ENCODE peak calls at places on chromosome 3, in four cellular contexts. E is esophagus muscularis mucosa, Q is astrocyte, G is psoas muscle. K is an unnamed sample.

GRCh38 chr3:81492048-81492447 is 269.4 kb downstream of the GBE1 start:
- DNase-seq in E (no peak), Q (no peak), G (no peak), K (no peak)

GRCh38 chr3:106083207-106083606 is 214.4 kb upstream of the CBLB start:
- DNase-seq in E (no peak), Q (no peak), G (no peak), K (no peak)

GRCh38 chr3:133927543-133928066 is 31.9 kb upstream of the RAB6B start:
- DNase-seq in E (peak; percentile 57), Q (no peak), G (peak; percentile 73), K (peak; percentile 84)

GRCh38 chr3:188687389-188687788 is 484.4 kb upstream of the TPRG1 start:
- DNase-seq in E (no peak), Q (peak; percentile 85), G (no peak), K (no peak)

GRCh38 chr3:114650808-114651207 is 357.0 kb downstream of the TIGIT start:
- DNase-seq in E (no peak), Q (peak; percentile 87), G (no peak), K (no peak)

GRCh38 chr3:122992628-122993570 is 34.7 kb downstream of the SEMA5B start:
- DNase-seq in E (no peak), Q (peak; percentile 5), G (peak; percentile 70), K (no peak)

GRCh38 chr3:167882057-167882667 is 146.6 kb downstream of the SERPINI1 start:
- DNase-seq in E (no peak), Q (peak; percentile 35), G (no peak), K (no peak)

GRCh38 chr3:156010829-156011228 is 109.5 kb upstream of the KCNAB1 start:
- DNase-seq in E (no peak), Q (no peak), G (no peak), K (no peak)

GRCh38 chr3:13343601-13344000 is 76.5 kb downstream of the NUP210 start:
- DNase-seq in E (no peak), Q (no peak), G (no peak), K (no peak)

GRCh38 chr3:89113887-89114840 is 6.7 kb downstream of the EPHA3 start:
- DNase-seq in E (no peak), Q (peak; percentile 65), G (peak; percentile 32), K (no peak)

GRCh38 chr3:16470590-16470989 is 42.9 kb downstream of the RFTN1 start:
- DNase-seq in E (no peak), Q (no peak), G (no peak), K (no peak)

GRCh38 chr3:120062474-120062873 is 31.8 kb downstream of the GSK3B start:
- DNase-seq in E (no peak), Q (no peak), G (no peak), K (no peak)

GRCh38 chr3:86655096-86655495 is 335.9 kb downstream of the VGLL3 start:
- DNase-seq in E (no peak), Q (no peak), G (no peak), K (no peak)

GRCh38 chr3:14550651-14551611 is 10.8 kb upstream of the GRIP2 start:
- DNase-seq in E (no peak), Q (peak; percentile 41), G (no peak), K (no peak)

GRCh38 chr3:110199588-110199943 is 862.2 kb upstream of the DPPA4 start:
- DNase-seq in E (no peak), Q (no peak), G (no peak), K (no peak)

GRCh38 chr3:109275702-109276293 is 40.5 kb downstream of the DPPA2 start:
- DNase-seq in E (no peak), Q (peak; percentile 18), G (no peak), K (no peak)

GRCh38 chr3:156382458-156383346 is 172.2 kb downstream of the SSR3 start:
- DNase-seq in E (no peak), Q (no peak), G (no peak), K (no peak)

GRCh38 chr3:146067048-146067447 is 93.9 kb downstream of the PLOD2 start:
- DNase-seq in E (no peak), Q (peak; percentile 76), G (no peak), K (no peak)

GRCh38 chr3:112734718-112735350 is 93.9 kb upstream of the CCDC80 start:
- DNase-seq in E (no peak), Q (peak; percentile 45), G (no peak), K (no peak)
- TF ChIP-seq CTCF in E (peak; percentile 67), Q (peak; percentile 76), G (peak; percentile 48), K (no peak)

GRCh38 chr3:45579251-45579650 is 15.3 kb upstream of the LIMD1 start:
- DNase-seq in E (no peak), Q (no peak), G (no peak), K (no peak)

GRCh38 chr3:45580142-45580541 is 14.4 kb upstream of the LIMD1 start:
- DNase-seq in E (no peak), Q (no peak), G (no peak), K (no peak)

GRCh38 chr3:45582407-45582806 is 12.1 kb upstream of the LIMD1 start:
- DNase-seq in E (no peak), Q (peak; percentile 79), G (no peak), K (no peak)

GRCh38 chr3:45583021-45583851 is 11.3 kb upstream of the LIMD1 start:
- DNase-seq in E (no peak), Q (peak; percentile 21), G (peak; percentile 51), K (no peak)
- H3K27ac ChIP-seq in E (no peak overlapping the region), Q (no peak overlapping the region), G (peak overlapping the region; percentile 38), K (no peak overlapping the region)

GRCh38 chr3:30694668-30695067 is 88.3 kb downstream of the TGFBR2 start:
- DNase-seq in E (no peak), Q (no peak), G (no peak), K (no peak)
- H3K36me3 ChIP-seq in E (peaks cover 10% of the 10 kb centered on the region), Q (peaks cover 40% of the 10 kb centered on the region), G (peaks cover 36% of the 10 kb centered on the region), K (peaks cover 23% of the 10 kb centered on the region)

GRCh38 chr3:53179580-53179979 is 18.6 kb downstream of the PRKCD start:
- DNase-seq in E (no peak), Q (no peak), G (no peak), K (no peak)
- TF ChIP-seq CTCF in E (no peak), Q (no peak), G (no peak), K (no peak)

DNA sequence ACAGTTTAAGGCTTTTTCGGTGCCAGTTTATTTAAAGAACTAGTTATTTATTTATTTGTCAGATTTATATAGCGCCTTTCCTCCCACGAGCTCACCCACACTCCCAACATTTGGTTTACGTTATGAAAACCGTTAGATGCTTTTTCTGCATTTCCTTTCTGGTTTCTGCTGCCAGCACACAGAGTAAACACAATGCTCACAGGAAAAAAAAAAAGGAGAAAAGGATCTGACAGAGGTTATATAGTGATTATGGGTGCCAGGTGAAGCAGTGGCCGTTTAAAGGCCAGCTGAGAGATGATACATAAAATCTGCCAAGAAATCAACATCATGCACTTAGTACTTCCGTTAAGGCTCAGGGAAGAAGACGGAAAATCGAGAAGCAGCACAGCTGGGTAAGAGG is 37.9 kb downstream of the ETV5 start:
- DNase-seq in E (no peak), Q (no peak), G (no peak), K (no peak)
- H3K27ac ChIP-seq in E (no peak overlapping the region), Q (no peak overlapping the region), G (no peak overlapping the region), K (no peak overlapping the region)

GRCh38 chr3:98026425-98027083 is 8.6 kb downstream of the GABRR3 start:
- DNase-seq in E (no peak), Q (no peak), G (no peak), K (no peak)
- H3K36me3 ChIP-seq in E (no peaks in the 10 kb centered on the region), Q (no peaks in the 10 kb centered on the region), G (no peaks in the 10 kb centered on the region), K (no peaks in the 10 kb centered on the region)